ENCODE peak calls at places on chromosome 12, in five cellular contexts. One of them, this sample, is unnamed.
A peak's percentile ranks its signal among the peaks of the same experiment; 100 is the strongest.

GRCh38 chr12:93852067-93852466 is 174.9 kb downstream of the CRADD start:
- DNase-seq in GM23338: no peak
- DNase-seq in IMR-90: no peak
- DNase-seq in PC-3: no peak
- DNase-seq in mammary epithelial cell: no peak
- DNase-seq in this sample: no peak

GRCh38 chr12:120262852-120263724 is 2.4 kb downstream of the PXN start:
- DNase-seq in GM23338: no peak
- DNase-seq in IMR-90: no peak
- DNase-seq in PC-3: peak; percentile 31
- DNase-seq in mammary epithelial cell: no peak
- DNase-seq in this sample: no peak

GRCh38 chr12:96399081-96399918 is 939 bp downstream of the CDK17 start:
- DNase-seq in GM23338: peak; percentile 55
- DNase-seq in IMR-90: peak; percentile 72
- DNase-seq in PC-3: peak; percentile 52
- DNase-seq in mammary epithelial cell: peak; percentile 61
- DNase-seq in this sample: peak; percentile 55

GRCh38 chr12:28191018-28191595 is 851 bp downstream of the CCDC91 start:
- DNase-seq in GM23338: peak; percentile 23
- DNase-seq in IMR-90: peak; percentile 55
- DNase-seq in PC-3: peak; percentile 75
- DNase-seq in mammary epithelial cell: peak; percentile 68
- DNase-seq in this sample: peak; percentile 74

GRCh38 chr12:116880817-116881324 is 370 bp downstream of the HRK start:
- DNase-seq in GM23338: peak; percentile 81
- DNase-seq in IMR-90: peak; percentile 45
- DNase-seq in PC-3: peak; percentile 72
- DNase-seq in mammary epithelial cell: peak; percentile 53
- DNase-seq in this sample: peak; percentile 18

GRCh38 chr12:26287666-26288408 is 92.5 kb downstream of the SSPN start:
- DNase-seq in GM23338: no peak
- DNase-seq in IMR-90: no peak
- DNase-seq in PC-3: no peak
- DNase-seq in mammary epithelial cell: peak; percentile 99
- DNase-seq in this sample: peak; percentile 41

GRCh38 chr12:63326260-63326659 is 175.3 kb upstream of the AVPR1A start:
- DNase-seq in GM23338: no peak
- DNase-seq in IMR-90: no peak
- DNase-seq in PC-3: no peak
- DNase-seq in mammary epithelial cell: no peak
- DNase-seq in this sample: no peak

GRCh38 chr12:31120392-31121008 is 46.8 kb downstream of the DDX11 start:
- DNase-seq in GM23338: peak; percentile 53
- DNase-seq in IMR-90: no peak
- DNase-seq in PC-3: no peak
- DNase-seq in mammary epithelial cell: no peak
- DNase-seq in this sample: no peak

GRCh38 chr12:3992945-3993344 is 119.7 kb upstream of the PARP11 start:
- DNase-seq in GM23338: no peak
- DNase-seq in IMR-90: no peak
- DNase-seq in PC-3: no peak
- DNase-seq in mammary epithelial cell: no peak
- DNase-seq in this sample: no peak

GRCh38 chr12:89708793-89709156 is at the start of gene ATP2B1:
- DNase-seq in GM23338: peak; percentile 81
- DNase-seq in IMR-90: peak; percentile 83
- DNase-seq in PC-3: peak; percentile 90
- DNase-seq in mammary epithelial cell: peak; percentile 90
- DNase-seq in this sample: peak; percentile 86

GRCh38 chr12:92665496-92665895 is 37.3 kb upstream of the PLEKHG7 start:
- DNase-seq in GM23338: no peak
- DNase-seq in IMR-90: no peak
- DNase-seq in PC-3: no peak
- DNase-seq in mammary epithelial cell: no peak
- DNase-seq in this sample: no peak

GRCh38 chr12:29253916-29254625 is 105.0 kb downstream of the FAR2 start:
- DNase-seq in GM23338: no peak
- DNase-seq in IMR-90: no peak
- DNase-seq in PC-3: no peak
- DNase-seq in mammary epithelial cell: no peak
- DNase-seq in this sample: no peak

GRCh38 chr12:57739387-57739786 is 845 bp upstream of the AGAP2 start:
- DNase-seq in GM23338: no peak
- DNase-seq in IMR-90: no peak
- DNase-seq in PC-3: no peak
- DNase-seq in mammary epithelial cell: no peak
- DNase-seq in this sample: no peak

GRCh38 chr12:115871714-115872113 is 405.8 kb downstream of the MED13L start:
- DNase-seq in GM23338: peak; percentile 86
- DNase-seq in IMR-90: peak; percentile 21
- DNase-seq in PC-3: peak; percentile 72
- DNase-seq in mammary epithelial cell: no peak
- DNase-seq in this sample: peak; percentile 20

GRCh38 chr12:88298761-88299242 is 156.7 kb downstream of the TMTC3 start:
- DNase-seq in GM23338: peak; percentile 13
- DNase-seq in IMR-90: peak; percentile 73
- DNase-seq in PC-3: peak; percentile 88
- DNase-seq in mammary epithelial cell: peak; percentile 95
- DNase-seq in this sample: peak; percentile 99

GRCh38 chr12:42213023-42213422 is 25.0 kb downstream of the YAF2 start:
- DNase-seq in GM23338: no peak
- DNase-seq in IMR-90: peak; percentile 59
- DNase-seq in PC-3: peak; percentile 75
- DNase-seq in mammary epithelial cell: peak; percentile 72
- DNase-seq in this sample: peak; percentile 51

GRCh38 chr12:71602745-71603577 is 60.7 kb downstream of the ZFC3H1 start:
- DNase-seq in GM23338: no peak
- DNase-seq in IMR-90: no peak
- DNase-seq in PC-3: no peak
- DNase-seq in mammary epithelial cell: no peak
- DNase-seq in this sample: no peak

GRCh38 chr12:110546339-110546738 is 36.8 kb downstream of the PPTC7 start:
- DNase-seq in GM23338: no peak
- DNase-seq in IMR-90: peak; percentile 94
- DNase-seq in PC-3: peak; percentile 97
- DNase-seq in mammary epithelial cell: peak; percentile 92
- DNase-seq in this sample: peak; percentile 96

GRCh38 chr12:14256139-14256538 is 109.3 kb upstream of the ATF7IP start:
- DNase-seq in GM23338: no peak
- DNase-seq in IMR-90: peak; percentile 51
- DNase-seq in PC-3: peak; percentile 45
- DNase-seq in mammary epithelial cell: no peak
- DNase-seq in this sample: peak; percentile 36

GRCh38 chr12:127287256-127287655 is 979.7 kb upstream of the TMEM132C start:
- DNase-seq in GM23338: no peak
- DNase-seq in IMR-90: no peak
- DNase-seq in PC-3: no peak
- DNase-seq in mammary epithelial cell: no peak
- DNase-seq in this sample: no peak

GRCh38 chr12:93447555-93448265 is 6.0 kb upstream of the UBE2N start:
- DNase-seq in GM23338: no peak
- DNase-seq in IMR-90: no peak
- DNase-seq in PC-3: no peak
- DNase-seq in mammary epithelial cell: no peak
- DNase-seq in this sample: no peak

GRCh38 chr12:122558721-122559641 is 31.9 kb downstream of the KNTC1 start:
- DNase-seq in GM23338: no peak
- DNase-seq in IMR-90: no peak
- DNase-seq in PC-3: no peak
- DNase-seq in mammary epithelial cell: no peak
- DNase-seq in this sample: no peak

GRCh38 chr12:122560138-122560537 is 33.1 kb downstream of the KNTC1 start:
- DNase-seq in GM23338: no peak
- DNase-seq in IMR-90: no peak
- DNase-seq in PC-3: no peak
- DNase-seq in mammary epithelial cell: no peak
- DNase-seq in this sample: no peak

DNA sequence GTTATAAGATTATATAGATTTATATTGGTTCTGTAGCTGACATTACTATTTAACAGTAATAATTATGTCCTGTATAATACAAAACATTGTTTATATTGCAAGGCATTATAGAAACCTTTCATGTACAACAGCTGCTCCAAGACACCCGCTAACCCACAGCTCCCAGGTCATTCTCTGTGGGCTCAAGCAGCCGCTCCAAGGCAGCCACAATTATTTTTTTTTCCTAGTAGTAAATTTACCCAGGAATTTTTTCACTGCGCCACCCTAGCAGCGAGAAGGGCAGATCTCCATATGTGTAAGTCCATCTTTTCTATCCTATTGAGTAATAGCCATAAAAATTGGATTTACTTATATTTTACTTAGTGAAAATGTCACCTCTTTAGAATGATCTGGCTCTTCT is 36.3 kb downstream of the KNTC1 start:
- DNase-seq in GM23338: no peak
- DNase-seq in IMR-90: no peak
- DNase-seq in PC-3: no peak
- DNase-seq in mammary epithelial cell: no peak
- DNase-seq in this sample: no peak
- H3K36me3 ChIP-seq in GM23338: peaks cover 26% of the 10 kb centered on the region
- H3K36me3 ChIP-seq in IMR-90: peaks cover 2% of the 10 kb centered on the region
- H3K36me3 ChIP-seq in PC-3: peaks cover 21% of the 10 kb centered on the region
- H3K36me3 ChIP-seq in mammary epithelial cell: peaks cover 17% of the 10 kb centered on the region
- H3K36me3 ChIP-seq in this sample: no peaks in the 10 kb centered on the region

GRCh38 chr12:67457136-67457535 is 188.0 kb downstream of the CAND1 start:
- DNase-seq in GM23338: no peak
- DNase-seq in IMR-90: no peak
- DNase-seq in PC-3: no peak
- DNase-seq in mammary epithelial cell: no peak
- DNase-seq in this sample: no peak
- H3K4me2 ChIP-seq in GM23338: no peak overlapping the region
- H3K4me2 ChIP-seq in IMR-90: no peak overlapping the region
- H3K4me2 ChIP-seq in PC-3: no peak overlapping the region
- H3K4me2 ChIP-seq in mammary epithelial cell: no peak overlapping the region
- H3K4me2 ChIP-seq in this sample: no peak overlapping the region

GRCh38 chr12:873954-874353 is 75.5 kb downstream of the RAD52 start:
- DNase-seq in GM23338: no peak
- DNase-seq in IMR-90: no peak
- DNase-seq in PC-3: no peak
- DNase-seq in mammary epithelial cell: peak; percentile 79
- DNase-seq in this sample: no peak
- H3K36me3 ChIP-seq in GM23338: no peaks in the 10 kb centered on the region
- H3K36me3 ChIP-seq in IMR-90: peaks cover 11% of the 10 kb centered on the region
- H3K36me3 ChIP-seq in PC-3: peaks cover 5% of the 10 kb centered on the region
- H3K36me3 ChIP-seq in mammary epithelial cell: peaks cover 25% of the 10 kb centered on the region
- H3K36me3 ChIP-seq in this sample: no peaks in the 10 kb centered on the region

DNA sequence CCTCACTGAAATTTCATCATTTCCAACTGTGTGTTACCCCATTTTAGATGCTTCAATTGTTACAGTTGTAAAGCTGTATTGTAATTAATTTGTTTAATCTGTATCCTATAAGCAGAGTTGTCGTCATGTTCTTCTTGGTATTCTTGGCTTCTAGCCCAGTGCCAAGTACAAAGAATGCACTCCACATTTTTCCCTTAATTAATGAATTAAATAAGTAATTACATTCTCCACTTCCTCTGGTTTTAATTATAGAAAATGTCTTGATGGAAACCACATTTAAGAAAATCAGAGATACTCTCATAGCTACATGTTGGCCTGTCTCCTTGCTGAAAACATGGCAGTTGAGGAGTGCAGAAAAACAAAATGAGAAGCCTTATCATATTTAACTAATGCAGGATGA is 749 bp downstream of the DNAI7 start:
- DNase-seq in GM23338: no peak
- DNase-seq in IMR-90: no peak
- DNase-seq in PC-3: no peak
- DNase-seq in mammary epithelial cell: no peak
- DNase-seq in this sample: no peak
- H3K4me2 ChIP-seq in GM23338: peak overlapping the region; percentile 78
- H3K4me2 ChIP-seq in IMR-90: no peak overlapping the region
- H3K4me2 ChIP-seq in PC-3: peak overlapping the region; percentile 98
- H3K4me2 ChIP-seq in mammary epithelial cell: peak overlapping the region; percentile 84
- H3K4me2 ChIP-seq in this sample: peak overlapping the region; percentile 88

GRCh38 chr12:54373619-54374554 is 9.6 kb upstream of the GPR84 start:
- DNase-seq in GM23338: no peak
- DNase-seq in IMR-90: no peak
- DNase-seq in PC-3: peak; percentile 61
- DNase-seq in mammary epithelial cell: peak; percentile 64
- DNase-seq in this sample: no peak
- H3K36me3 ChIP-seq in GM23338: no peaks in the 10 kb centered on the region
- H3K36me3 ChIP-seq in IMR-90: peaks cover 1% of the 10 kb centered on the region
- H3K36me3 ChIP-seq in PC-3: no peaks in the 10 kb centered on the region
- H3K36me3 ChIP-seq in mammary epithelial cell: peaks cover 32% of the 10 kb centered on the region
- H3K36me3 ChIP-seq in this sample: no peaks in the 10 kb centered on the region

GRCh38 chr12:104953323-104953722 is 4.8 kb downstream of the SLC41A2 start:
- DNase-seq in GM23338: no peak
- DNase-seq in IMR-90: no peak
- DNase-seq in PC-3: peak; percentile 19
- DNase-seq in mammary epithelial cell: no peak
- DNase-seq in this sample: no peak
- H3K4me2 ChIP-seq in GM23338: no peak overlapping the region
- H3K4me2 ChIP-seq in IMR-90: no peak overlapping the region
- H3K4me2 ChIP-seq in PC-3: peak overlapping the region; percentile 54
- H3K4me2 ChIP-seq in mammary epithelial cell: no peak overlapping the region
- H3K4me2 ChIP-seq in this sample: no peak overlapping the region

GRCh38 chr12:50725011-50725899 is 38.6 kb upstream of the ATF1 start:
- DNase-seq in GM23338: no peak
- DNase-seq in IMR-90: peak; percentile 35
- DNase-seq in PC-3: no peak
- DNase-seq in mammary epithelial cell: no peak
- DNase-seq in this sample: peak; percentile 44
- H3K36me3 ChIP-seq in GM23338: peaks cover 19% of the 10 kb centered on the region
- H3K36me3 ChIP-seq in IMR-90: peaks cover 39% of the 10 kb centered on the region
- H3K36me3 ChIP-seq in PC-3: peaks cover 60% of the 10 kb centered on the region
- H3K36me3 ChIP-seq in mammary epithelial cell: peaks cover 37% of the 10 kb centered on the region
- H3K36me3 ChIP-seq in this sample: peaks cover 3% of the 10 kb centered on the region

This sample was measured in fibroblast of lung.